ENCODE peak calls at places on chromosomes 6 and 20, in six cellular contexts. S is K562, R is NT2/D1, N is HepG2, H is H1, T is HCT116. Q is an unnamed sample.

GRCh38 chr6:81590314-81590691 is 162.2 kb downstream of the TENT5A start:
- DNase-seq in S (no peak), R (no peak), N (no peak), H (no peak), T (no peak), Q (no peak)

GRCh38 chr6:39054577-39055142 is 6.1 kb downstream of the GLP1R start:
- DNase-seq in S (no peak), R (no peak), N (no peak), H (no peak), T (no peak), Q (no peak)

GRCh38 chr20:32449890-32450401 is 91.8 kb downstream of the ASXL1 start:
- DNase-seq in S (no peak), R (no peak), N (no peak), H (no peak), T (no peak), Q (no peak)

GRCh38 chr6:151784441-151785214 is 22.9 kb upstream of the ESR1 start:
- DNase-seq in S (no peak), R (no peak), N (no peak), H (no peak), T (no peak), Q (no peak)

GRCh38 chr6:105384004-105384403 is 18.9 kb downstream of the PREP start:
- DNase-seq in S (peak; percentile 41), R (no peak), N (no peak), H (no peak), T (peak; percentile 43), Q (no peak)

GRCh38 chr20:56761393-56761792 is 132.3 kb downstream of the TFAP2C start:
- DNase-seq in S (no peak), R (no peak), N (no peak), H (no peak), T (no peak), Q (no peak)

GRCh38 chr6:44004625-44005506 is 122.4 kb downstream of the MRPL14 start:
- DNase-seq in S (peak; percentile 37), R (no peak), N (no peak), H (no peak), T (no peak), Q (no peak)

GRCh38 chr6:97440590-97441176 is 157.7 kb upstream of the MMS22L start:
- DNase-seq in S (peak; percentile 12), R (peak; percentile 18), N (peak; percentile 54), H (no peak), T (peak; percentile 46), Q (no peak)

GRCh38 chr6:128352331-128352730 is 168.1 kb downstream of the PTPRK start:
- DNase-seq in S (no peak), R (no peak), N (no peak), H (no peak), T (no peak), Q (no peak)

GRCh38 chr20:54219751-54220426 is 12.0 kb downstream of the PFDN4 start:
- DNase-seq in S (peak; percentile 41), R (peak; percentile 35), N (peak; percentile 61), H (no peak), T (peak; percentile 28), Q (no peak)

GRCh38 chr6:51594981-51595380 is 492.4 kb downstream of the PKHD1 start:
- DNase-seq in S (no peak), R (no peak), N (no peak), H (no peak), T (no peak), Q (no peak)

GRCh38 chr20:1005452-1006027 is 3.4 kb upstream of the RSPO4 start:
- DNase-seq in S (peak; percentile 59), R (peak; percentile 75), N (peak; percentile 59), H (peak; percentile 34), T (peak; percentile 63), Q (peak; percentile 2)

GRCh38 chr6:45845546-45845945 is 170.1 kb downstream of the CLIC5 start:
- DNase-seq in S (no peak), R (no peak), N (no peak), H (no peak), T (no peak), Q (no peak)

GRCh38 chr6:33008944-33009861 is at the start of gene HLA-DOA:
- DNase-seq in S (no peak), R (peak; percentile 18), N (no peak), H (peak; percentile 69), T (peak; percentile 28), Q (peak; percentile 75)

GRCh38 chr6:43771210-43771857 is 1.3 kb downstream of the VEGFA start:
- DNase-seq in S (peak; percentile 82), R (no peak), N (peak; percentile 79), H (no peak), T (no peak), Q (no peak)

GRCh38 chr20:11917663-11918062 is at the start of gene BTBD3:
- DNase-seq in S (peak; percentile 1), R (no peak), N (no peak), H (no peak), T (no peak), Q (no peak)
- TF ChIP-seq ZNF274 in S (no peak), R (no peak), N (no peak), H (no peak), T (no peak), Q (no peak)

DNA sequence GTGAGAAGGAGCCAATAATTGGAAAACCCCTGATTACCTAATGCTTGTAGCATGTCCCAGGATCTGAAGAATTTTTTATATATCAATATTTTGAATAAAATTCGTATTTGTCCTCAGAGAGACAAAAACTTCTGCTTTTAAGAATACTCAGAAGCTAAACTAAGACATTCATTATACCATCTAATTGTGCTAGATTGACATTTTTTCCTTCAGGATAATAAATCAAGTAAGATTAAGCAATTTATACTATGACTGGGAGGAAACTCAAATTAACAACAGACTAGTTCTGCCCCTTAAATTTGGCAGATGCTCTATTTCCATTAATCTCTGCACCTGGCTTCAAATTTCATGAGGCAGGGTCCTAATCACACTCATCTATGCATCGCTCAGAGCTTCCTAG is 291.4 kb downstream of the PLCB1 start:
- DNase-seq in S (no peak), R (no peak), N (no peak), H (no peak), T (no peak), Q (no peak)
- TF ChIP-seq ZNF274 in S (no peak), R (no peak), N (no peak), H (no peak), T (no peak), Q (no peak)

DNA sequence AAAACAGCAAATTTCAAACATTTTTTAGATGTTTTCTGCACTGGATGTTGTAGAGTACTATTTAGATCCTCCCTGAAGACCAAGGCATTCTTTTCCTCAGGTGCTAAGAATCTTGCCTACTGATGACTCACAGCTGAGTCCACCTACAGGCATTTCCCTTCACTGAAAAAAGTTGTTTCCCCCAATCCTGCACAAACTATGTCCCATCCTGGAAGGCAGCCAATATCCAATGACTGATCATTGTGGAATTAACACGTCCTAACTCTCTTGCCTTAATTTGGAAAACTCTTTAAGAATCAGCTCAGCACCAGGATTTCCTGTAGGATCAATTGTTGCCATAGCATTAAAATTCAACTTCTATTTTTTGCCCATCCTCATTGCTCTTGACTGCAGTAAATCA is 268.4 kb upstream of the IRAK1BP1 start:
- DNase-seq in S (no peak), R (no peak), N (no peak), H (peak; percentile 5), T (peak; percentile 98), Q (no peak)
- TF ChIP-seq ZNF274 in S (no peak), R (no peak), N (no peak), H (no peak), T (no peak), Q (no peak)

DNA sequence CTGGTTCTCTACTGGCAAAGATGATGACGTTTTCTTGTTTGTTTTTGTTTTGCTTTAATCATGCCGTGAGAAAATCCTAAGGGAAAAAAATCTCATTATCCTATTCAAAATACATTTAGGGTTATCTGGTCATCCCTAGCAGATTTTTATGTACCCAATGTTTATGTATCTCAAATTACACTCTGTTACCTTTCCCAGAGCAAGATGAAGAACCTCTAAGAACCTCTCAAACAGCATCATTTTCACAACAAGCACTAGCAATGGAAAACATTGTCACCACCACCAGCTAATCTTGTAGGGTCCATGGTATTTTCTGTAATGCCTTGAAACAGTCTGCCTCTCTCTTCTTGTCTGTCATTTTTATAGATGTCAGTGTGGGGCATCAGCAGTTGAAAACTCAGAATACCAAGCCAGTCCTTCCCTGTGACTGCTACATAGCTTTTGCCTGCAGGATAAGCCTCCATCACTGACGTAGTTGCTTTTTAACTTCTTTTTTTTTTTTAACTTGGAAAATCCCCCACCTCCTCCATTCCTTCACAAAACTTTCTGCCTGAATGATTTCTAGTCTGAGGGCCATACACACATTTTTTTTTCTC is 2.4 kb upstream of the SNAP25 start:
- DNase-seq in S (no peak), R (no peak), N (no peak), H (no peak), T (no peak), Q (no peak)
- TF ChIP-seq ZNF274 in S (no peak), R (no peak), N (no peak), H (no peak), T (no peak), Q (no peak)

DNA sequence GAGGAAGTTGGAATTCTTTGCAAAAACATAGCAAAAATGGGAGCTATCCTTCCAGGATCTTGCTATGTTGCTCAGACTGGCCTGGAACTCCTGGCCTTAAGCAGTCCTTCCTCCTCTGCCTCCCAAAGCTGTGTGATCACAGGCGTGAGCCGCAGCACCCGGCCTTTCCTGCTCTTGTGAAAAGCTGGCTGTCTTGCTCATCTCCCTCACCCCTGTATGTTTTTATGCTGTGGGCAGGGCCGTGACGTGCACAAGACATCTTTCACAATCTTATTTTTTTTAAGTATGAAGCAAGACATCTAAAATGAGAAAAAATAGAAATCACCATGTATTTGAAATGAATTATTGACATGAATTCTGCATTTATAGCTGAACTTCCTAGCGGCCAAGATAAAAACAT is 110.4 kb downstream of the SAMD5 start:
- DNase-seq in S (no peak), R (no peak), N (no peak), H (no peak), T (no peak), Q (no peak)
- TF ChIP-seq ZNF274 in S (no peak), R (no peak), N (no peak), H (no peak), T (no peak), Q (no peak)